ENCODE peak calls at places on chromosomes 16 and 17, in six cellular contexts. X is adrenal gland, A is astrocyte of the cerebellum, Z is fibroblast of mammary gland, U is AG09319, V is heart right ventricle. O is an unnamed sample.
A peak's percentile ranks its signal among the peaks of the same experiment; 100 is the strongest.

GRCh38 chr17:1077536-1078061 is 80.7 kb downstream of the TIMM22 start:
- DNase-seq in U (no peak), A (no peak), Z (no peak), X (no peak), V (no peak), O (no peak)

GRCh38 chr17:47205419-47205963 is 3.7 kb upstream of the MYL4 start:
- DNase-seq in U (no peak), Z (peak; percentile 65), A (peak; percentile 69), V (peak; percentile 26), X (peak; percentile 81), O (peak; percentile 55)

GRCh38 chr16:16073884-16074781 is 124.7 kb downstream of the ABCC1 start:
- DNase-seq in V (no peak), X (no peak), U (peak; percentile 54), Z (peak; percentile 46), A (peak; percentile 88), O (peak; percentile 85)

GRCh38 chr16:3661922-3662321 is 7.4 kb downstream of the DNASE1 start:
- DNase-seq in U (no peak), A (no peak), X (no peak), V (no peak), Z (no peak), O (no peak)

GRCh38 chr16:31491778-31492418 is 9.0 kb downstream of the SLC5A2 start:
- DNase-seq in Z (no peak), X (no peak), A (no peak), V (no peak), U (no peak), O (no peak)

GRCh38 chr16:56658476-56658875 is 717 bp downstream of the MT1F start:
- DNase-seq in Z (no peak), X (no peak), A (no peak), V (no peak), U (no peak), O (no peak)

GRCh38 chr17:48907713-48908046 is 527 bp upstream of the UBE2Z start:
- DNase-seq in V (no peak), U (peak; percentile 30), Z (peak; percentile 65), A (peak; percentile 13), X (no peak), O (peak; percentile 23)

GRCh38 chr16:27177031-27177774 is 26.1 kb upstream of the KDM8 start:
- DNase-seq in V (no peak), X (no peak), A (peak; percentile 8), U (peak; percentile 43), Z (peak; percentile 89), O (no peak)

GRCh38 chr17:50184611-50185398 is 16.6 kb downstream of the COL1A1 start:
- DNase-seq in U (no peak), A (no peak), V (no peak), Z (peak; percentile 82), X (peak; percentile 63), O (no peak)

GRCh38 chr17:12180644-12181261 is 160.1 kb downstream of the MAP2K4 start:
- DNase-seq in U (peak; percentile 18), Z (peak; percentile 66), X (no peak), V (no peak), A (peak; percentile 52), O (no peak)

GRCh38 chr16:12262454-12263180 is 286.1 kb downstream of the SNX29 start:
- DNase-seq in X (peak; percentile 69), A (no peak), V (no peak), U (no peak), Z (peak; percentile 11), O (no peak)

GRCh38 chr17:18377437-18378204 is at the start of gene EVPLL:
- DNase-seq in U (no peak), Z (no peak), V (no peak), X (no peak), A (no peak), O (no peak)

GRCh38 chr17:16923097-16923903 is 48.6 kb downstream of the TNFRSF13B start:
- DNase-seq in Z (no peak), A (no peak), X (peak; percentile 13), V (no peak), U (no peak), O (no peak)

GRCh38 chr16:77540656-77541055 is 105.8 kb upstream of the ADAMTS18 start:
- DNase-seq in X (no peak), V (no peak), U (peak; percentile 67), A (peak; percentile 98), Z (peak; percentile 16), O (no peak)

GRCh38 chr16:48603647-48604376 is 6.2 kb downstream of the N4BP1 start:
- DNase-seq in A (no peak), U (no peak), X (no peak), Z (peak; percentile 24), V (no peak), O (no peak)
- TF ChIP-seq CTCF in A (no peak), U (no peak), X (no peak), Z (no peak), V (no peak), O (no peak)

GRCh38 chr17:58268774-58269556 is 11.8 kb downstream of the MPO start:
- DNase-seq in A (no peak), Z (no peak), V (no peak), X (peak; percentile 14), U (no peak), O (no peak)

GRCh38 chr17:58269557-58270291 is 11.0 kb downstream of the MPO start:
- DNase-seq in Z (no peak), A (no peak), V (no peak), X (peak; percentile 6), U (no peak), O (no peak)

GRCh38 chr17:58271532-58271931 is 9.2 kb downstream of the MPO start:
- DNase-seq in V (no peak), X (no peak), A (no peak), U (no peak), Z (no peak), O (no peak)

GRCh38 chr17:58272367-58273280 is 8.1 kb downstream of the MPO start:
- DNase-seq in U (no peak), X (no peak), Z (no peak), A (no peak), V (no peak), O (no peak)

DNA sequence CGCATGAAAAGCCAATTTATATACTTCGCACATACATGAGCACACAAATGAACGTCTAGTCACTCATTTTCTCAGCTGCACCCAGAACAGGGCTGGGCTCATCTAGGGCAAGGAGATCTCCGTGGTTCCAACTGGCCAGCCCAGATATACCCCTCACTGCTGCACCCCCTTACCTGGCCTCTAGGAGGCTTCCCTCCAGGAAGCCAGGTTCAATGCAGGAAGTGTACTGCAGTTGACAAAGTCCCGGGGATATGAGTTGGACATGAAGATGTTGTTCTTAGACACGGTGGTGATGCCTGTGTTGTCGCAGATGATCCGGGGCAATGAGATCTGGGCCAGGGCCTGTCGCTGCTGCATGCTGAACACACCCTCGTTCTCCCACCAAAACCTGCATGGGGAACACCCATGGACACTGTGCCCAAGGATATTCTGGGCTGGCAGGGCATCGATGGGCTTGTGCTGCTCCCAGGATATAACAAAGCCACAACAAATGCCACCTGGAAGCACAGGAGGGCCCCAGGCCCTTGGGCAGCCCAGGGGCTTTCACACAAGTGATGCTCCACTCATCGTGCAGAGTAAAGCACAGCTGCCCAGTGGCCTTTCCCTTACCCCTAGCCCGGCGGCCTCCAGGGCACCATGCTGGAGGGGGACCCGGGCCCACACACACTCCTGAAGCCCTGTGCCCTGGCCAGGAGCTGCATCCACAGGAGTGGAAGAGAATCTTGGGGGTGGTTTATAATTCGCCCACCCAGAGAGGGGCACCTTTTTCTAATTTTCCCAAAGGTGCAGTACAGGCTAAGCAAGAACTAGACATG is 10.1 kb downstream of the MPO start:
- DNase-seq in X (peak; percentile 9), U (no peak), A (no peak), Z (no peak), V (no peak), O (no peak)
- TF ChIP-seq CTCF in X (no peak), U (no peak), A (peak; percentile 19), Z (no peak), V (no peak), O (no peak)

DNA sequence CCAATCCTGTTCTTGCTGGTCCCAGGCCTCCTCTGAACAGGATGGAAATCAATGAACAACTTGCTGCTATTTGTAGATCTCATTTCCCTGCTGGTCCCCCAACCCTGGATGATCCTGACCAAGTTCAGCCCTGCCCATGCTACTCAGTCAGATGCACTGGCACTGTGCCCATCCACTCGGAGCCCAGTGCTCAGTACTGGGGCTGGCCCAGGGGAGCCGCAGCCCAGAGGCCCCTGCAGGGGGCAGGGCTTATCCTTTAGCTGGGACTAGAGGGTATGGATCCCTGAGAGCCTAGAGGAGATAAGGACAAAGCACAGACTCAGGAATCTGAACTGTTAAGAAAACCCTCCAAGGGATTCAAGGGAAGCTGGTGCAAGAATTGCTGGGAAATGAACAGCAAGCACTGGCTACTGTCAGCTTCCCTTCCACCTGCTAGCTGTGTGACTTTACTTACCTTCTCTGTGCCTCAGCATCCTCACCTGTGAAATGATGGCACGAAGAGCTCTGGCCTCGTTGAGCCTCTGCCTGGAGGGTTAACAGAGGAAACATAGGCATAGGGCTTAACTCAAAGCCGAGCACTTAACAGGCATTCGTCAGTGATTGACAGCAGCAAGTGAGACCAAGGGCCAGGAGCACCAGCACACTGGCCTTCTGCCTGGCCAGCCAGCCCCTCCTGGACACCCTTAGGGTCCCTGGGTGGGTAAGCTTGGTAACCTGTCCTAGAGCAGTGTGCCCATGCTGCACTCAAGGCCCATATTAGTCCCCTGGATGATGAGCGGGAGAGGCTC is 29.8 kb upstream of the C1QL1 start:
- DNase-seq in V (peak; percentile 41), A (no peak), X (no peak), U (no peak), Z (no peak), O (no peak)
- TF ChIP-seq CTCF in V (no peak), A (no peak), X (no peak), U (no peak), Z (no peak), O (no peak)

GRCh38 chr17:38809828-38810227 is 10.5 kb upstream of the PIP4K2B start:
- DNase-seq in A (no peak), V (no peak), Z (no peak), X (no peak), U (no peak), O (no peak)

DNA sequence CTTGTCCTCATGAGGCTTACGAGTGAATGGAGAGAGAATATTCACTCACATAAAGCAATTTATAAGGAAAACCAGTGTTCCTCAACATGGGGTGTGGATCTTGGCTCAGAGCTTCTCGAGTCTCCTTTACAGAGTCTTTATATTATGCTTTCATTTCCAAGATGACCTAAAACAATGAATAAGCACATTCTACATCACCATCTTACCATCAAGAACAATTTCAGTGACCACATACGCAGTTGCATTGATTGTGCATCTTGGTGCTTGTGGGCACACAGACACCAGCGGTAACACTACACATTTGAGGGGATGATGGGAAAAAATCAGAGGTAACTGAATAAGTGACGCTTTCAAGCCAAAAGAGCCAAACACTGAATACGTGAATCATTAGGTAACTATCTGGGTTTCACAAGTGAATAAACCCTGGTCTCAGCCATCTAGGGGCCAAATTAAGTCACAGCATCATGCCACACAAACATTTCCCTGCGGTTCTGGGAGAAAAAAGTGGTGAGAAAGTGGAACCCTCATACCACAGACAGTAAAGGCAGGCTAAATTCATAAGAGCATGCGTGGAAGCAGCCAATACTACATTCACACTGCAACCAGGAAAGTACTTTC is 9.4 kb downstream of the CWC25 start:
- DNase-seq in U (no peak), V (no peak), Z (peak; percentile 70), X (no peak), A (peak; percentile 39), O (no peak)
- TF ChIP-seq CTCF in U (peak; percentile 24), V (no peak), Z (peak; percentile 48), X (peak; percentile 33), A (peak; percentile 41), O (peak; percentile 55)

O was measured in BJ.